ENCODE peak calls at places on chromosome 2, in eight cellular contexts. Z, P, E, X, U, G, V and B are unnamed samples.

GRCh38 chr2:28948160-28948559 is 32.9 kb upstream of the TOGARAM2 start:
- DNase-seq in Z (no peak), P (no peak), E (no peak), X (no peak), U (no peak), G (no peak), V (no peak), B (no peak)

GRCh38 chr2:219215871-219216536 is 2.8 kb downstream of the ABCB6 start:
- DNase-seq in Z (no peak), P (no peak), E (no peak), X (no peak), U (no peak), G (no peak), V (no peak), B (no peak)

GRCh38 chr2:169069341-169069740 is at the start of gene DHRS9:
- DNase-seq in Z (peak), P (peak), E (no peak), X (no peak), U (peak), G (peak), V (peak), B (no peak)

GRCh38 chr2:54535599-54536195 is 79.6 kb downstream of the SPTBN1 start:
- DNase-seq in Z (no peak), P (no peak), E (peak), X (no peak), U (no peak), G (no peak), V (no peak), B (no peak)

GRCh38 chr2:219500135-219500534 is 1.4 kb downstream of the GMPPA start:
- DNase-seq in Z (no peak), P (no peak), E (no peak), X (no peak), U (no peak), G (peak), V (no peak), B (no peak)

GRCh38 chr2:210663574-210663973 is 107.2 kb downstream of the CPS1 start:
- DNase-seq in Z (no peak), P (peak), E (no peak), X (no peak), U (peak), G (peak), V (peak), B (peak)

GRCh38 chr2:54613794-54614257 is 109.6 kb upstream of the EML6 start:
- DNase-seq in Z (no peak), P (peak), E (no peak), X (no peak), U (peak), G (peak), V (peak), B (no peak)

GRCh38 chr2:61238221-61238620 is 76.2 kb downstream of the C2orf74 start:
- DNase-seq in Z (no peak), P (no peak), E (no peak), X (no peak), U (no peak), G (no peak), V (no peak), B (no peak)

GRCh38 chr2:58098254-58099096 is 51.9 kb downstream of the VRK2 start:
- DNase-seq in Z (no peak), P (peak), E (no peak), X (no peak), U (peak), G (peak), V (no peak), B (no peak)

GRCh38 chr2:119109823-119110222 is 48.7 kb downstream of the C1QL2 start:
- DNase-seq in Z (no peak), P (no peak), E (no peak), X (peak), U (no peak), G (no peak), V (no peak), B (no peak)

GRCh38 chr2:169933124-169933711 is 106.0 kb downstream of the UBR3 start:
- DNase-seq in Z (peak), P (peak), E (no peak), X (no peak), U (no peak), G (peak), V (peak), B (peak)

GRCh38 chr2:25529034-25529433 is 144.3 kb downstream of the DTNB start:
- DNase-seq in Z (no peak), P (no peak), E (no peak), X (no peak), U (no peak), G (no peak), V (no peak), B (no peak)

GRCh38 chr2:67888351-67889005 is 174.3 kb downstream of the C1D start:
- DNase-seq in Z (no peak), P (no peak), E (no peak), X (no peak), U (no peak), G (peak), V (peak), B (no peak)

GRCh38 chr2:58535994-58536393 is 294.9 kb upstream of the FANCL start:
- DNase-seq in Z (no peak), P (no peak), E (no peak), X (no peak), U (no peak), G (no peak), V (no peak), B (no peak)

GRCh38 chr2:30444283-30444682 is 2.8 kb upstream of the LCLAT1 start:
- DNase-seq in Z (no peak), P (no peak), E (no peak), X (no peak), U (no peak), G (peak), V (no peak), B (peak)

GRCh38 chr2:30315391-30316055 is 84.2 kb downstream of the LBH start:
- DNase-seq in Z (no peak), P (no peak), E (no peak), X (no peak), U (no peak), G (no peak), V (no peak), B (no peak)

GRCh38 chr2:239177908-239178307 is 222.9 kb downstream of the HDAC4 start:
- DNase-seq in Z (no peak), P (no peak), E (peak), X (no peak), U (no peak), G (no peak), V (no peak), B (no peak)

GRCh38 chr2:167069855-167070254 is 181.6 kb downstream of the XIRP2 start:
- DNase-seq in Z (no peak), P (no peak), E (no peak), X (no peak), U (no peak), G (no peak), V (no peak), B (no peak)

GRCh38 chr2:203707530-203707929 is 1.1 kb downstream of the CD28 start:
- DNase-seq in Z (no peak), P (no peak), E (no peak), X (no peak), U (no peak), G (no peak), V (no peak), B (no peak)

GRCh38 chr2:61853086-61853847 is 593 bp downstream of the FAM161A start:
- DNase-seq in Z (peak), P (peak), E (no peak), X (no peak), U (no peak), G (peak), V (no peak), B (no peak)

GRCh38 chr2:128286011-128286721 is 32.5 kb downstream of the HS6ST1 start:
- DNase-seq in Z (no peak), P (no peak), E (no peak), X (no peak), U (no peak), G (no peak), V (no peak), B (no peak)

GRCh38 chr2:205967391-205968075 is 118.4 kb downstream of the INO80D start:
- DNase-seq in Z (no peak), P (no peak), E (no peak), X (no peak), U (peak), G (peak), V (no peak), B (no peak)

GRCh38 chr2:105437708-105438103 is 38.9 kb upstream of the FHL2 start:
- DNase-seq in Z (no peak), P (peak), E (no peak), X (no peak), U (peak), G (peak), V (no peak), B (peak)

GRCh38 chr2:152676461-152676860 is 40.8 kb downstream of the PRPF40A start:
- DNase-seq in Z (no peak), P (no peak), E (no peak), X (no peak), U (no peak), G (no peak), V (no peak), B (no peak)

GRCh38 chr2:188333751-188334524 is 42.3 kb downstream of the GULP1 start:
- DNase-seq in Z (no peak), P (no peak), E (peak), X (no peak), U (no peak), G (no peak), V (no peak), B (no peak)

GRCh38 chr2:17935242-17935885 is 56.9 kb downstream of the KCNS3 start:
- DNase-seq in Z (no peak), P (no peak), E (no peak), X (no peak), U (no peak), G (no peak), V (no peak), B (no peak)

GRCh38 chr2:5694016-5694690 is 2.0 kb downstream of the SOX11 start:
- DNase-seq in Z (no peak), P (no peak), E (no peak), X (peak), U (no peak), G (no peak), V (no peak), B (no peak)

GRCh38 chr2:8617590-8617989 is 64.3 kb upstream of the ID2 start:
- DNase-seq in Z (no peak), P (no peak), E (no peak), X (no peak), U (no peak), G (no peak), V (no peak), B (no peak)

GRCh38 chr2:144322379-144322778 is 197.5 kb downstream of the ZEB2 start:
- DNase-seq in Z (no peak), P (no peak), E (no peak), X (no peak), U (peak), G (peak), V (no peak), B (peak)

GRCh38 chr2:204507636-204508035 is 37.6 kb upstream of the PARD3B start:
- DNase-seq in Z (no peak), P (no peak), E (no peak), X (no peak), U (no peak), G (no peak), V (no peak), B (no peak)

GRCh38 chr2:15760232-15760890 is 168.7 kb downstream of the DDX1 start:
- DNase-seq in Z (no peak), P (no peak), E (no peak), X (no peak), U (no peak), G (no peak), V (no peak), B (no peak)

GRCh38 chr2:27705851-27706622 is 42.3 kb downstream of the SLC4A1AP start:
- DNase-seq in Z (peak), P (peak), E (peak), X (peak), U (peak), G (peak), V (peak), B (peak)

GRCh38 chr2:152098033-152098797 is 629 bp downstream of the CACNB4 start:
- DNase-seq in Z (no peak), P (peak), E (peak), X (no peak), U (peak), G (peak), V (no peak), B (no peak)

GRCh38 chr2:163155279-163155883 is 316.8 kb upstream of the KCNH7 start:
- DNase-seq in Z (peak), P (no peak), E (no peak), X (no peak), U (no peak), G (peak), V (peak), B (no peak)

DNA sequence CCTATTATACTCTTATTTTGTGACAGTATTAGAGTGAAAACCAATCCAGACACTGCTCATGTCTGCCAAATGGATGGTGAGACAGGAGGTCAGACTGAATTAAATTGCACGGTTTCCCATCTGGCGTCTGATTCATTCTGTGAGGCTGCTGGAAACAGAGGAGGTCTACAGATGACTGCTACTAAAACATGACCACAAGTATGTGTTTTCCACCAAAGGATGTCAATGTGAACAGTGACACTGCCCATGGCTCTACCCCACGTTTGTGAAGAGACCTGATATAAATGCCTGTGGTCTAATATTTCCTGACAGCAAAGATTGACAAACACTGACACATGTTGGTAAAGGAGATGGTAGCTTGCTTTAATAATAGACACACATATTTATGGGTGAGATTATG is 104.3 kb upstream of the ST6GAL2 start:
- DNase-seq in Z (no peak), P (peak), E (no peak), X (peak), U (peak), G (peak), V (peak), B (peak)
- H3K4me3 ChIP-seq in Z (no peak), P (no peak), E (no peak), X (no peak), U (no peak), G (no peak), V (no peak), B (no peak)

DNA sequence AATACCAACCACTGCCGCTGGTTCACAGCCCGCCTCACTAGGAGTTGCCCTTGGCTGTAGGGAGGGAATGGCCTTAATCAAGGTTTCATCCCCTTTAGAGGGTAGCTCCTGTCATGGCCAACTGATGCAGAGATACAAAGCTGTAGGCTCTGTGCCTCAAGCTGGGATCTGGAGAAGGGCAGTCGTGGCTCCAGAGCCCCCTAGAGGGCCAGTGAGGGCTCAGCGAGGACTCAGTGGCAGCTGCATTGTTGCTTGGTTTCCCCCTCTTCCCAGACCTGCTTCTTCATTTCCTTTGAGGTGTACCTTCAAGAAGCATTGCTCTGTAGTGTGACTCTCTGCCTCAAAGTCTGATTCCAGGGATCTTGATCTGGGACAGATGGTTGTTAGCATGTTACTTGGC is 302.1 kb downstream of the LPIN1 start:
- DNase-seq in Z (no peak), P (no peak), E (no peak), X (no peak), U (no peak), G (no peak), V (no peak), B (no peak)
- TF ChIP-seq CTCF in Z (peak), P (peak), E (peak), X (no peak), U (no peak), G (peak), V (no peak), B (peak)

DNA sequence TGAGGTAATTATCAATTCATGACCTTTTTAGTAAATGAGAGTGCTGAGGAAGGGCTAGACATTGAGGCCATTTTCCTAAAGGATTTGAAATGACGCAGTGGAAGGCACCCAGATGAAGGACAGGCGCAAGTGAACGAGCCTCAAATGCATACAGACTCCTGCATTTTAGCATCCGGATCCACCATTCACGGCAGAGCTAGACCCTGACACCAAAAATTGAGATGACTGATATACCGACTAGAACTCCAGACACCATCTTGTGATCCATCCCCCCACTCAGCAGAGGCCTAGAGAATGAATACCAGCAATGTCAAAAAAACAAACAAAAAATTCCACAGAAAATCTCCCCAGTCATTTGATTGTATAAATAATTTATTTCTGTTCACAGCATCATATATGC is 4.2 kb downstream of the ARL4C start:
- DNase-seq in Z (no peak), P (no peak), E (no peak), X (no peak), U (no peak), G (no peak), V (no peak), B (no peak)
- H3K4me3 ChIP-seq in Z (no peak), P (peak), E (no peak), X (no peak), U (peak), G (no peak), V (peak), B (no peak)

GRCh38 chr2:34567128-34567527 is 968.0 kb upstream of the FAM98A start:
- DNase-seq in Z (no peak), P (no peak), E (no peak), X (no peak), U (no peak), G (no peak), V (peak), B (no peak)

DNA sequence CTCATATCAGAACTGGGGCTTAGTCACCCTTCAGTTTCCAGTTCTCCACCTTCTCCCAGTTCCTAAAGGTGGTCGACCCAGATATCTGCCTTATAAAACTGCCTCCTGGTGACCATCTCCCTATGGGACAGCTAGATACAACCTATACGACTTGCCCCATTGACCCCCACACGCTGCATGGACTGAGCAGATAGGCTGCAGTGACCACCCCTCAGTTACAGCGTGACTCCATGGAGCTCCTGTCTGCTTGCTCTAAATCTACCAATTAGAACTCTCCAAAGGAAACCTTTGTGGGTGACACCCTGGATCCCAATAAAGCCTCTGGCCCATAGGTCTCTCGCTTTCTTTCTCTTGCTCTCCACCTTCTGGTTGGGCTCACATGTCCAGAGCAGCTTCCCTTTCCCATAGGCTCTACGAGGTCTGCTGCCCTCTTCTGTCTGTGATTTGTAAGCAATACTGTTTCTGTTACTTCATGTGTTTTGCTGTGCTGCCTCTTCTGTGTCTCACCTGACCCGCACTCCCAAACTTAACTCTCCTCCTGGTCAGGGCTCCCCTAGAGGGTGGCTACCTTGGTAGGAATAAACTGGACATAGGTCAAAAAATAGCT is 971.3 kb upstream of the FAM98A start:
- DNase-seq in Z (no peak), P (no peak), E (no peak), X (no peak), U (no peak), G (peak), V (peak), B (no peak)
- TF ChIP-seq CTCF in Z (no peak), P (no peak), E (peak), X (no peak), U (no peak), G (no peak), V (peak), B (no peak)

GRCh38 chr2:66578853-66579158 is 143.9 kb downstream of the MEIS1 start:
- DNase-seq in Z (no peak), P (no peak), E (no peak), X (no peak), U (no peak), G (no peak), V (no peak), B (no peak)
- H3K4me3 ChIP-seq in Z (no peak), P (no peak), E (no peak), X (peak), U (peak), G (peak), V (no peak), B (no peak)

GRCh38 chr2:240596491-240596931 is 10.0 kb downstream of the CAPN10 start:
- DNase-seq in Z (no peak), P (no peak), E (peak), X (no peak), U (no peak), G (no peak), V (no peak), B (no peak)

GRCh38 chr2:240596080-240596460 is 9.5 kb downstream of the CAPN10 start:
- DNase-seq in Z (no peak), P (no peak), E (peak), X (no peak), U (no peak), G (no peak), V (no peak), B (no peak)

GRCh38 chr2:240597054-240597418 is 10.5 kb downstream of the CAPN10 start:
- DNase-seq in Z (no peak), P (no peak), E (peak), X (no peak), U (no peak), G (no peak), V (no peak), B (no peak)

GRCh38 chr2:240594511-240595380 is 8.2 kb downstream of the CAPN10 start:
- DNase-seq in Z (no peak), P (no peak), E (peak), X (no peak), U (no peak), G (no peak), V (no peak), B (no peak)

GRCh38 chr2:240595381-240596079 is 9.0 kb downstream of the CAPN10 start:
- DNase-seq in Z (no peak), P (peak), E (no peak), X (no peak), U (no peak), G (no peak), V (no peak), B (no peak)
- TF ChIP-seq CTCF in Z (peak), P (peak), E (peak), X (no peak), U (no peak), G (peak), V (peak), B (peak)

GRCh38 chr2:199470672-199471442 is 13.1 kb upstream of the SATB2 start:
- DNase-seq in Z (no peak), P (no peak), E (no peak), X (no peak), U (no peak), G (no peak), V (no peak), B (no peak)

GRCh38 chr2:199468561-199469513 is 11.1 kb upstream of the SATB2 start:
- DNase-seq in Z (no peak), P (no peak), E (no peak), X (no peak), U (no peak), G (no peak), V (no peak), B (no peak)

GRCh38 chr2:199470361-199470671 is 12.6 kb upstream of the SATB2 start:
- DNase-seq in Z (no peak), P (no peak), E (no peak), X (no peak), U (no peak), G (no peak), V (no peak), B (no peak)

GRCh38 chr2:199469514-199470360 is 12.0 kb upstream of the SATB2 start:
- DNase-seq in Z (no peak), P (no peak), E (no peak), X (peak), U (no peak), G (no peak), V (no peak), B (no peak)

GRCh38 chr2:199471443-199472057 is 13.8 kb upstream of the SATB2 start:
- DNase-seq in Z (no peak), P (peak), E (peak), X (no peak), U (peak), G (peak), V (no peak), B (no peak)
- H3K4me3 ChIP-seq in Z (peak), P (no peak), E (peak), X (peak), U (no peak), G (no peak), V (peak), B (peak)

GRCh38 chr2:98297817-98298684 is 48.2 kb upstream of the CNGA3 start:
- DNase-seq in Z (no peak), P (no peak), E (no peak), X (no peak), U (no peak), G (no peak), V (no peak), B (no peak)
- TF ChIP-seq CTCF in Z (peak), P (no peak), E (no peak), X (no peak), U (no peak), G (no peak), V (no peak), B (no peak)